ENCODE peak calls at places on chromosomes 1 and 21, in nine cellular contexts. X, Z, K, A, Q, B, Y, T and M are unnamed samples.

GRCh38 chr1:21175670-21176581 is 771 bp downstream of the EIF4G3 start:
- DNase-seq in Y (peak; percentile 67), Z (no peak), Q (no peak), K (no peak), T (peak; percentile 60), X (no peak), B (peak; percentile 49), A (no peak), M (peak; percentile 13)

GRCh38 chr1:205950280-205950679 is 7.0 kb upstream of the SLC26A9 start:
- DNase-seq in A (no peak), Z (peak; percentile 43), B (no peak), T (no peak), K (peak; percentile 37), Q (no peak), X (peak; percentile 81), Y (no peak), M (no peak)

GRCh38 chr1:199687321-199687720 is 340.2 kb upstream of the NR5A2 start:
- DNase-seq in Q (no peak), A (no peak), K (peak; percentile 44), B (no peak), X (peak; percentile 81), T (no peak), Z (peak; percentile 11), Y (peak; percentile 63), M (no peak)

GRCh38 chr1:235067396-235068154 is 61.1 kb downstream of the TOMM20 start:
- DNase-seq in Q (peak; percentile 94), Y (no peak), A (peak; percentile 87), T (peak; percentile 21), Z (peak; percentile 98), K (peak; percentile 99), B (no peak), X (peak; percentile 100), M (no peak)

GRCh38 chr1:110203021-110203661 is 7.0 kb upstream of the KCNC4 start:
- DNase-seq in A (peak; percentile 43), Y (peak; percentile 89), T (peak; percentile 68), X (peak; percentile 47), Q (peak; percentile 55), Z (peak; percentile 94), K (peak; percentile 66), B (peak; percentile 75), M (peak; percentile 24)

GRCh38 chr1:219442575-219442974 is 170.3 kb downstream of the ZC3H11B start:
- DNase-seq in Q (peak; percentile 8), X (peak; percentile 93), Z (peak; percentile 99), B (no peak), T (no peak), Y (no peak), K (peak; percentile 73), A (no peak), M (no peak)

GRCh38 chr1:171712341-171712740 is 29.5 kb downstream of the VAMP4 start:
- DNase-seq in Z (no peak), X (no peak), A (no peak), B (no peak), Y (no peak), T (no peak), K (no peak), Q (no peak), M (no peak)

GRCh38 chr1:19028110-19028509 is 71.6 kb upstream of the IFFO2 start:
- DNase-seq in T (no peak), A (peak; percentile 16), X (no peak), Z (no peak), K (no peak), B (no peak), Q (no peak), Y (peak; percentile 77), M (no peak)

GRCh38 chr1:30259631-30260030 is 463.8 kb downstream of the MATN1 start:
- DNase-seq in A (no peak), X (peak; percentile 7), T (no peak), Z (no peak), Y (no peak), Q (no peak), B (no peak), K (no peak), M (no peak)

GRCh38 chr1:215526147-215526845 is 40.8 kb upstream of the KCTD3 start:
- DNase-seq in A (no peak), B (no peak), X (peak; percentile 40), T (peak; percentile 60), Q (peak; percentile 43), Y (no peak), Z (peak; percentile 92), K (peak; percentile 69), M (peak; percentile 72)

GRCh38 chr1:208535518-208535917 is 291.3 kb upstream of the PLXNA2 start:
- DNase-seq in Z (no peak), T (no peak), B (no peak), A (no peak), Q (no peak), K (no peak), Y (peak; percentile 26), X (no peak), M (no peak)

GRCh38 chr1:244388961-244389360 is 62.7 kb downstream of the ADSS2 start:
- DNase-seq in A (no peak), T (no peak), X (peak; percentile 14), B (no peak), K (peak; percentile 54), Z (no peak), Y (no peak), Q (no peak), M (peak; percentile 69)

GRCh38 chr1:160094291-160094625 is 4.2 kb downstream of the IGSF8 start:
- DNase-seq in A (no peak), T (no peak), Y (no peak), K (no peak), X (no peak), Q (no peak), Z (no peak), B (no peak), M (no peak)

GRCh38 chr1:147246910-147247655 is 4.6 kb downstream of the CHD1L start:
- DNase-seq in Y (no peak), X (no peak), B (no peak), A (no peak), Q (no peak), Z (no peak), T (no peak), K (no peak), M (peak; percentile 28)

GRCh38 chr1:46401964-46402626 is 8.0 kb downstream of the FAAH start:
- DNase-seq in K (peak; percentile 95), B (no peak), T (no peak), Z (peak; percentile 56), X (peak; percentile 90), A (peak; percentile 76), Q (peak; percentile 43), Y (peak; percentile 94), M (no peak)

GRCh38 chr1:100360790-100361232 is 8.5 kb downstream of the CDC14A start:
- DNase-seq in Y (peak; percentile 63), A (no peak), B (no peak), K (peak; percentile 49), T (peak; percentile 42), Q (no peak), Z (no peak), X (peak; percentile 75), M (no peak)

GRCh38 chr1:31376374-31377134 is 3.7 kb upstream of the FABP3 start:
- DNase-seq in B (no peak), A (peak; percentile 37), Z (peak; percentile 41), Q (no peak), Y (peak; percentile 82), K (peak; percentile 98), X (peak; percentile 92), T (no peak), M (no peak)

GRCh38 chr1:50308883-50309282 is 114.4 kb downstream of the DMRTA2 start:
- DNase-seq in B (no peak), A (peak; percentile 48), T (peak; percentile 85), K (peak; percentile 17), Y (peak; percentile 91), X (peak; percentile 32), Q (no peak), Z (peak; percentile 27), M (peak; percentile 54)

GRCh38 chr21:46399686-46400085 is 59.0 kb upstream of the DIP2A start:
- DNase-seq in A (no peak), X (no peak), Q (no peak), T (no peak), B (no peak), K (no peak), Z (no peak), Y (no peak), M (no peak)

GRCh38 chr1:27872059-27872801 is at the start of gene THEMIS2:
- DNase-seq in Z (peak; percentile 23), B (peak; percentile 80), A (peak; percentile 44), Y (peak; percentile 93), X (peak; percentile 33), K (no peak), T (peak; percentile 83), Q (no peak), M (peak; percentile 64)

GRCh38 chr1:16162163-16162822 is 6.4 kb upstream of the EPHA2 start:
- DNase-seq in Q (no peak), K (no peak), X (no peak), B (peak; percentile 59), A (no peak), Z (no peak), T (peak; percentile 52), Y (peak; percentile 92), M (peak; percentile 73)
- H3K4me3 ChIP-seq in Q (peak overlapping the region; percentile 48), K (no peak overlapping the region), X (no peak overlapping the region), B (peak overlapping the region; percentile 32), A (no peak overlapping the region), Z (no peak overlapping the region), T (no peak overlapping the region), Y (no peak overlapping the region), M (peak overlapping the region; percentile 51)

DNA sequence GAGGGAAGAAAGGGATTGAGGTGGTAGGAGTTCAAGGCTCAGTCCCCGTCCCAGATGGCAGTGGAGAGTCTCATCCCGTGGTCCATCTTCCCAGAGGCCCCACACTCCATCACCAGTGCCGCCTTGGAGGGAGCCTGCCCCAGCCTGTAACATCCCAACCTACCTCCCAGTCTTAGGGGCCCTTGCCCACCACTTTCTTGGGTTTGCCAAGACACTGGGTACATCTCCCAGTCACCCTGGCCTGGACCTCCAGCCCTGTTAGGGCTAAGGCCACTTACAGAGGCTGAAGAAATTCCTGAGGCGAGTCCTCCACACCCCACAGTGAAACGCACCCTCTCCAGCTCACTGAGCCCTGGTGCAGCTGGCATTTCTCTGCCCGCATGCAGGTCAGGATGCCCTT is 3.3 kb downstream of the TMEM200B start:
- DNase-seq in K (no peak), Y (no peak), A (no peak), X (no peak), T (no peak), Q (no peak), Z (no peak), B (no peak), M (no peak)
- TF ChIP-seq CTCF in K (no peak), Y (no peak), A (no peak), X (no peak), T (no peak), Q (no peak), Z (no peak), B (no peak), M (no peak)

GRCh38 chr1:92356956-92357355 is 58.1 kb downstream of the RPAP2 start:
- DNase-seq in Q (no peak), Y (no peak), Z (peak; percentile 42), X (peak; percentile 23), B (no peak), A (no peak), K (peak; percentile 88), T (no peak), M (no peak)
- H3K4me1 ChIP-seq in Q (no peaks in the 10 kb centered on the region), Y (no peaks in the 10 kb centered on the region), Z (peaks cover 9% of the 10 kb centered on the region), X (peaks cover 2% of the 10 kb centered on the region), B (no peaks in the 10 kb centered on the region), A (no peaks in the 10 kb centered on the region), K (no peaks in the 10 kb centered on the region), T (no peaks in the 10 kb centered on the region), M (no peaks in the 10 kb centered on the region)

DNA sequence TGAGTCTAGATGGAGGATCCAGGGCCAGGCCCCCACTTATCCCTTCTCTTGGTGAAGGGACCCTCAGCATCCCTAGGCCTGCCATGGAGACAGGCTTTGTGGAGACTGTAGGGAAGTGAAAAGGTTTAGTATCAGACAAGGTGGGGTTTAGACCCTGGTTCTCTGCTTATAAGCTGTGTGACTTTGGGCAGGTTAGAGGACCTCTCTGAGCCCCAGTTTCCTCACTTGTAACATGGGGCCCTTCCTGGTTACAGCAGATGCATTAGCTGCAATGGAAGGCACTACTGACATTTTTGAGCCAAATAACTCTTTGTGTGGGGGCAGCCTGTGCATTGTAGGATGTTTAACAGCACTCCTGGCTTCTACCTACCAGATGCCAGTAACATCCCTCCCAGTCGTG is 22.7 kb downstream of the PADI2 start:
- DNase-seq in Y (no peak), B (no peak), X (no peak), K (no peak), A (no peak), T (no peak), Q (no peak), Z (no peak), M (no peak)
- H3K4me3 ChIP-seq in Y (no peak overlapping the region), B (no peak overlapping the region), X (no peak overlapping the region), K (no peak overlapping the region), A (no peak overlapping the region), T (no peak overlapping the region), Q (no peak overlapping the region), Z (no peak overlapping the region), M (no peak overlapping the region)